ENCODE peak calls at places on chromosomes 5 and 9, in ten cellular contexts. U is esophagus squamous epithelium; W is CD8-positive, alpha-beta T cell; Z is AG09309; X is adrenal gland; K is astrocyte; R is mammary epithelial cell; G is fibroblast of the aortic adventitia; T is ovary; L is sigmoid colon. S is an unnamed sample.
A peak's percentile ranks its signal among the peaks of the same experiment; 100 is the strongest.

GRCh38 chr5:156835905-156836304 is 14.2 kb upstream of the PPP1R2B start:
- DNase-seq in U (no peak), W (no peak), Z (no peak), X (no peak), K (no peak), R (no peak), G (no peak), T (no peak), L (no peak), S (no peak)

GRCh38 chr9:106286249-106286648 is 576.7 kb upstream of the ZNF462 start:
- DNase-seq in U (no peak), W (no peak), Z (no peak), X (no peak), K (peak; percentile 11), R (peak; percentile 27), G (no peak), T (no peak), L (no peak), S (no peak)

GRCh38 chr9:114503522-114504340 is 1.5 kb downstream of the WHRN start:
- DNase-seq in U (no peak), W (no peak), Z (no peak), X (no peak), K (no peak), R (no peak), G (no peak), T (no peak), L (no peak), S (no peak)

GRCh38 chr5:111635151-111635945 is 121.6 kb downstream of the NREP start:
- DNase-seq in U (no peak), W (no peak), Z (no peak), X (no peak), K (no peak), R (no peak), G (peak; percentile 50), T (no peak), L (no peak), S (peak; percentile 11)

GRCh38 chr9:122103985-122104384 is 10.9 kb upstream of the TTLL11 start:
- DNase-seq in U (no peak), W (no peak), Z (no peak), X (no peak), K (no peak), R (no peak), G (no peak), T (no peak), L (no peak), S (no peak)

GRCh38 chr5:137365126-137365865 is 133.8 kb downstream of the SPOCK1 start:
- DNase-seq in U (no peak), W (no peak), Z (no peak), X (no peak), K (peak; percentile 53), R (no peak), G (peak; percentile 39), T (no peak), L (no peak), S (no peak)

GRCh38 chr5:17897776-17898175 is 263.5 kb downstream of the TAF11L14 start:
- DNase-seq in U (no peak), W (no peak), Z (no peak), X (no peak), K (no peak), R (peak; percentile 71), G (no peak), T (no peak), L (no peak), S (no peak)

GRCh38 chr9:107933042-107933441 is 443.5 kb upstream of the KLF4 start:
- DNase-seq in U (no peak), W (no peak), Z (no peak), X (no peak), K (no peak), R (peak; percentile 38), G (no peak), T (no peak), L (no peak), S (peak; percentile 3)

GRCh38 chr5:108655750-108656450 is 91.8 kb upstream of the FER start:
- DNase-seq in U (no peak), W (no peak), Z (peak; percentile 58), X (no peak), K (peak; percentile 68), R (peak; percentile 75), G (peak; percentile 86), T (no peak), L (no peak), S (peak; percentile 88)

GRCh38 chr5:27818888-27819287 is 780.5 kb upstream of the CDH9 start:
- DNase-seq in U (no peak), W (no peak), Z (no peak), X (no peak), K (no peak), R (no peak), G (no peak), T (no peak), L (no peak), S (peak; percentile 25)

GRCh38 chr9:116842658-116843057 is 155.6 kb downstream of the TRIM32 start:
- DNase-seq in U (no peak), W (no peak), Z (no peak), X (no peak), K (no peak), R (peak; percentile 20), G (no peak), T (no peak), L (no peak), S (no peak)

GRCh38 chr5:141960018-141960417 is 2.0 kb upstream of the PCDH12 start:
- DNase-seq in U (no peak), W (peak; percentile 32), Z (no peak), X (no peak), K (no peak), R (no peak), G (no peak), T (no peak), L (no peak), S (no peak)

GRCh38 chr5:51657340-51658240 is 274.3 kb downstream of the ISL1 start:
- DNase-seq in U (no peak), W (no peak), Z (no peak), X (no peak), K (no peak), R (peak; percentile 12), G (no peak), T (no peak), L (no peak), S (no peak)

DNA sequence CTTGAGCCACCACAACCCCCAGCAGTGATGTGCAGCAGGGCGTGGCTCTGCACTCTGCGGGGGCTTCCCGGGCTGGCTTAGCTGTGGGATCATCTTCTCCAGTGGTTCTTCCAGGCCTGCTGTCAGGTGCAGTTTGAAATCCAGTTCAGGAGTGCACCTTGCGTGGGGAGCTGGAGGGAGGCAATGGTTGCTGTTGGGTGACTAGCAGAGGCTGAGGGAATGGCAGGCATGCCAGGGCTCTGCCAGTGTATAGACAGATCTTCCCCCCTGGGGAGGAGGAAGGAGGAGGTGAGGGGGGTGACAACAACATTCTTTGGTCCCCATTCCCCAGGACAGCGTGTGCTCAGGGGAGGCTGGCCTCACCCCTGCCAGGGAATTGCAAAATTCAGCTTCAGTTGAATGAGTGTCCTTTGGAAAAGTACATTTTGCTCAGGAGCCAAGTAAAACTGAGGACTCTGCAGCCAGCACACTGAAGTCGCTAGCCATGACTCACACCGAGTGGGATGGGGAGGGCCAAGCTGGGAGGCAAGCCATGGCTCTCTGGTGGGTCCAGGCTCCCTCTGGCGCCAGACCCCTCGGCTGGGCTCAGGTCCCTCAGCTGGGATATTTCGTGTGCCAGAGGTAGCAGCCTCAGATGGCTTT is 35.0 kb downstream of the ERGIC1 start:
- DNase-seq in U (no peak), W (no peak), Z (peak; percentile 74), X (peak; percentile 95), K (peak; percentile 92), R (peak; percentile 76), G (peak; percentile 93), T (peak; percentile 91), L (peak; percentile 98), S (peak; percentile 94)
- TF ChIP-seq CTCF in U (no peak), W (no peak), Z (peak; percentile 47), X (peak; percentile 29), K (peak; percentile 26), R (no peak), G (peak; percentile 64), T (no peak), L (no peak), S (peak; percentile 54)

DNA sequence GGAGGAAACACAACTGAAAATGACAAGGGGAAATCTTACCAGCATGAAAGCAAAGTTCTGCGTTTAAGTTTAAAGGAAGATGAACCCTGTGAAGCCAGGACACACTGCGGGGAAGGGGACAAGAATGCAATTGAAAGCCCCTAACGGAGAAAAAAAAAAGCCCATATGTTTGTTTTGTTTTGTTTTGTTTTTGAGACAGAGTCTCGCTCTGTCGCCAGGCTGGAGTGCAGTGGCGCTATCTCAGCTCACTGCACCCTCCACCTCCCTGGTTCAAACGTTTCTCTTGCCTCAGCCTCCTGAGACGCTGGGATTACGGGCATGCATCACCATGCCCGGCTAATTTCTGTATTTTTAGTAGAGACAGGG is 2.9 kb downstream of the STK10 start:
- DNase-seq in U (no peak), W (peak; percentile 35), Z (no peak), X (no peak), K (no peak), R (no peak), G (no peak), T (no peak), L (no peak), S (no peak)
- H3K4me3 ChIP-seq in U (peak overlapping the region; percentile 84), W (peak overlapping the region; percentile 74), Z (no peak overlapping the region), X (no peak overlapping the region), K (no peak overlapping the region), R (no peak overlapping the region), G (no peak overlapping the region), T (no peak overlapping the region), L (no peak overlapping the region), S (no peak overlapping the region)

GRCh38 chr5:73300520-73301207 is 127.7 kb downstream of the TMEM174 start:
- DNase-seq in U (no peak), W (no peak), Z (no peak), X (no peak), K (no peak), R (no peak), G (no peak), T (no peak), L (no peak), S (no peak)

GRCh38 chr5:73299665-73300435 is 126.9 kb downstream of the TMEM174 start:
- DNase-seq in U (no peak), W (no peak), Z (no peak), X (no peak), K (no peak), R (no peak), G (no peak), T (no peak), L (no peak), S (no peak)

GRCh38 chr5:73298251-73299016 is 125.4 kb downstream of the TMEM174 start:
- DNase-seq in U (no peak), W (no peak), Z (no peak), X (no peak), K (no peak), R (peak; percentile 14), G (no peak), T (no peak), L (no peak), S (no peak)

GRCh38 chr5:73297430-73297829 is 124.4 kb downstream of the TMEM174 start:
- DNase-seq in U (no peak), W (no peak), Z (no peak), X (no peak), K (no peak), R (no peak), G (no peak), T (no peak), L (no peak), S (no peak)

GRCh38 chr5:73299017-73299630 is 126.1 kb downstream of the TMEM174 start:
- DNase-seq in U (no peak), W (no peak), Z (no peak), X (no peak), K (no peak), R (peak; percentile 22), G (no peak), T (no peak), L (no peak), S (no peak)
- TF ChIP-seq CTCF in U (peak; percentile 52), W (no peak), Z (no peak), X (no peak), K (no peak), R (no peak), G (no peak), T (no peak), L (no peak), S (no peak)

GRCh38 chr5:31531888-31532710 is at the start of the genes C5orf22 and DROSHA:
- DNase-seq in U (peak; percentile 59), W (peak; percentile 92), Z (peak; percentile 77), X (peak; percentile 98), K (peak; percentile 94), R (peak; percentile 97), G (peak; percentile 94), T (peak; percentile 91), L (peak; percentile 98), S (peak; percentile 96)
- H3K4me3 ChIP-seq in U (peak within 1 kb of the TSS; percentile 95), W (peak within 1 kb of the TSS; percentile 91), Z (peak within 1 kb of the TSS; percentile 84), X (peak within 1 kb of the TSS; percentile 76), K (peak within 1 kb of the TSS; percentile 91), R (peak within 1 kb of the TSS; percentile 99), G (peak within 1 kb of the TSS; percentile 97), T (peak within 1 kb of the TSS; percentile 90), L (peak within 1 kb of the TSS; percentile 67), S (peak within 1 kb of the TSS; percentile 85)